ENCODE peak calls at places on chromosomes 16 and 17, in five cellular contexts. Z is adrenal gland, F is PC-9, J is AG04450, S is ovary. G is an unnamed sample.

GRCh38 chr16:21590791-21591190 is 8.6 kb upstream of the METTL9 start:
- DNase-seq in Z (no peak), F (no peak), J (no peak), S (no peak), G (no peak)

GRCh38 chr17:49571764-49572163 is 3.9 kb upstream of the NXPH3 start:
- DNase-seq in Z (no peak), F (no peak), J (no peak), S (no peak), G (no peak)

GRCh38 chr17:73773702-73774101 is 129.5 kb upstream of the SDK2 start:
- DNase-seq in Z (no peak), F (no peak), J (no peak), S (no peak), G (no peak)

GRCh38 chr16:28924762-28925385 is at the start of gene RABEP2:
- DNase-seq in Z (peak; percentile 95), F (peak; percentile 100), J (peak; percentile 62), S (peak; percentile 96), G (peak; percentile 99)

GRCh38 chr17:49180303-49180702 is 30.1 kb downstream of the GNGT2 start:
- DNase-seq in Z (peak; percentile 82), F (peak; percentile 62), J (no peak), S (peak; percentile 37), G (peak; percentile 74)

GRCh38 chr17:39486242-39486641 is 25.0 kb downstream of the CDK12 start:
- DNase-seq in Z (no peak), F (peak; percentile 9), J (no peak), S (no peak), G (no peak)

GRCh38 chr17:63039342-63039741 is 73.3 kb downstream of the TANC2 start:
- DNase-seq in Z (no peak), F (no peak), J (no peak), S (no peak), G (no peak)

GRCh38 chr17:63996430-63997182 is 1.5 kb upstream of the PRR29 start:
- DNase-seq in Z (no peak), F (no peak), J (no peak), S (no peak), G (no peak)

GRCh38 chr17:19342611-19343255 is 19.8 kb downstream of the B9D1 start:
- DNase-seq in Z (no peak), F (no peak), J (no peak), S (no peak), G (no peak)

GRCh38 chr17:81926451-81927144 is 937 bp downstream of the MAFG start:
- DNase-seq in Z (peak; percentile 87), F (peak; percentile 91), J (peak; percentile 50), S (peak; percentile 71), G (peak; percentile 90)

GRCh38 chr16:55322327-55322726 is 1.7 kb upstream of the IRX6 start:
- DNase-seq in Z (no peak), F (no peak), J (no peak), S (no peak), G (no peak)

GRCh38 chr17:72365857-72366415 is 245.1 kb downstream of the SOX9 start:
- DNase-seq in Z (no peak), F (no peak), J (no peak), S (no peak), G (no peak)

GRCh38 chr16:76650579-76650978 is 373.4 kb downstream of the CNTNAP4 start:
- DNase-seq in Z (no peak), F (no peak), J (no peak), S (no peak), G (no peak)

GRCh38 chr17:9386401-9386800 is 189.2 kb downstream of the STX8 start:
- DNase-seq in Z (no peak), F (no peak), J (no peak), S (no peak), G (no peak)

GRCh38 chr17:65177901-65178300 is 40.7 kb downstream of the RGS9 start:
- DNase-seq in Z (no peak), F (no peak), J (no peak), S (no peak), G (no peak)

GRCh38 chr16:87461466-87461975 is 31.3 kb downstream of the ZCCHC14 start:
- DNase-seq in Z (peak; percentile 89), F (peak; percentile 93), J (no peak), S (peak; percentile 41), G (peak; percentile 93)

GRCh38 chr17:55303701-55304145 is 39.0 kb downstream of the HLF start:
- DNase-seq in Z (peak; percentile 48), F (no peak), J (no peak), S (no peak), G (no peak)

GRCh38 chr17:58084317-58084981 is 1.2 kb downstream of the DYNLL2 start:
- DNase-seq in Z (peak; percentile 66), F (peak; percentile 53), J (no peak), S (peak; percentile 47), G (peak; percentile 47)

GRCh38 chr17:13031718-13032350 is 14.0 kb upstream of the ELAC2 start:
- DNase-seq in Z (peak; percentile 63), F (peak; percentile 34), J (peak; percentile 13), S (peak; percentile 25), G (peak; percentile 36)

GRCh38 chr17:82883461-82884031 is 43.7 kb upstream of the ZNF750 start:
- DNase-seq in Z (no peak), F (no peak), J (no peak), S (no peak), G (no peak)

GRCh38 chr17:18225562-18226283 is at the start of gene LLGL1:
- DNase-seq in Z (peak; percentile 28), F (no peak), J (no peak), S (no peak), G (no peak)

GRCh38 chr16:54934536-54935410 is 4.1 kb downstream of the IRX5 start:
- DNase-seq in Z (no peak), F (no peak), J (no peak), S (no peak), G (no peak)

GRCh38 chr17:82902972-82903874 is 63.4 kb upstream of the ZNF750 start:
- DNase-seq in Z (no peak), F (no peak), J (no peak), S (no peak), G (no peak)

GRCh38 chr16:10868089-10868488 is 8.9 kb upstream of the CIITA start:
- DNase-seq in Z (no peak), F (no peak), J (no peak), S (no peak), G (no peak)
- H3K27ac ChIP-seq in Z (no peak overlapping the region), F (no peak overlapping the region), J (no peak overlapping the region), S (no peak overlapping the region), G (no peak overlapping the region)

GRCh38 chr16:31715915-31716314 is 157.7 kb upstream of the ZNF267 start:
- DNase-seq in Z (no peak), F (no peak), J (no peak), S (no peak), G (no peak)
- H3K9me3 ChIP-seq in Z (no peaks in the 10 kb centered on the region), F (no peaks in the 10 kb centered on the region), J (peaks cover 2% of the 10 kb centered on the region), S (no peaks in the 10 kb centered on the region), G (no peaks in the 10 kb centered on the region)

DNA sequence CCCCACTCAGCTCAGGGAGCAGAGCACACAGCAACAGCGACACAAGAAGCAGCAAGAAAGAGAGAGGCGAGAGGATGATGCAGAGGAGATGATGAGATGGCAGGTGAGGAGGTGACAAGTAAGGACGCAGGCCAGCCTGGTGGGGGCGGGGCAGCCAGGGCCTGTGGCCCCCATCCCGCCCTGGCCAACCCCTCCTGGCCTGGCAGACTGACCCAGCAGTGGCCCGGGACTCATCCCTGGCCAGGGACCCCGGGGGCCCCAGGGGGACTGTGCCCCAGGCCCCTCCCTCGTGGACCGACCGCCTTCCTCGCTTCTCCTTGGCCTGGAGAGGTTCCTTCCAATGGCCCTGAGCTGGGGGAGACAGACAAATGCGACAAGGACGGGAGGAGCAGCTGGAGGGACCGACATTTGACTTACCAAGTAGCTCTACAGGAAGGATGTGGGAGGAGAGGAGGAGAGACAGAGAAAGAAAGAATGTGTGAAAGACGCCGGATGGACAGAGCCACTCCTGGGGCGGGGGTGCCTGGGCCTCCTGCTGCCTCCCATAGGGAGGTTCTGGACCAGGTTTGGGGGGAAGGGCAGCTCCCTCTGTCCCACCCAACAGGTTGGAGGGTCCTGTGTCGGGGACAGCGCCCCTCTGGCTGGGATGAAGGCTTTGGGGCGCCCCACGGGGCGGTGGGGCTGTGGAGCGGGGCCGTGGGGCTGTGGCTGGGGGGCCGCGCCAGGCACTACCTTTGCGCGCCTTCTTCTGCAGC is 6.8 kb downstream of the MTSS2 start:
- DNase-seq in Z (no peak), F (no peak), J (no peak), S (peak; percentile 34), G (no peak)
- H3K27ac ChIP-seq in Z (no peak overlapping the region), F (no peak overlapping the region), J (no peak overlapping the region), S (no peak overlapping the region), G (peak overlapping the region; percentile 91)

DNA sequence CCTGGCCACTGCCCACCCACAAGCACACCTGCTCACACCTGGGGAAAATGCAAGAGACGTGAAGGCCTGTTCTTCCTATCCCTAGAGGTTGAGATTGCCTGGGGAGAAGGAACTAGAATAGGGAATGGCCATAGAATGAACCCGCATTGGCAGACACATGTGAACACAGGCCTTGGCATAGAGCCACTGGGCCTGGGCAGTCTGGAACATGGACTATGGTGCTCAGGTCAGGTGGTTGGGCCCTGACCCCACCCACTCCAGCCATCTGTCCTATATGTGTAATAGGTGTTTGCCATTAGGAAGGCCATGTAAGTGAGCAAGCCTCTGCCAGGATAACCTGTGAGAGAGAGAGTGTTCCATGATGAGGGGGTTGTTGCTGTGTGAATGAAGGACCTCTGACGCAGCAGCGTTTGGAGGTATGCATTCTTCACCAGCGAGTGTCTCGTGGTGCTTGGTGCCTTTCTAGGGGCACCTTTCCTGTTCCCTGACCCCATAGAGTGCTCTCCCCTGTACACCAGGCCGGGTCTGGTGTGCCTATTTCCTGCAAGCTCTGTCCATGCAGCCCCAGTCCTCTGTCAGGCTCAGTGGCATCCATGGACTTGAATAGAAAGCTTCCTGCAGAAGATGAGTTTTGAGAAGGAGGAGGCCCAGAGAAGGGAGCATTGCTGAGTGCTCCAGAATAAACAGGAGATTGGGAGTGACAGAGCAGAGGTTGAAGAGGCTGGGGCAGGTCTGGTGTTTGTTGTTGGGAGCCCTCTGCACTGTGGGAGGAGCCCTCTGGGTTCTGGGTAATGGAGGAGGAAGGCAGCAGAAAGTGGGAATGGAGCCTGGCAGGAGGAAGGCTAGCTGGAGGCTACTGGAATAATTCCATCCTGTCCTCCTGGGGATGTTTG is 15.6 kb downstream of the CTRL start:
- DNase-seq in Z (no peak), F (no peak), J (no peak), S (no peak), G (peak; percentile 52)
- H3K9me3 ChIP-seq in Z (no peaks in the 10 kb centered on the region), F (no peaks in the 10 kb centered on the region), J (no peaks in the 10 kb centered on the region), S (no peaks in the 10 kb centered on the region), G (no peaks in the 10 kb centered on the region)

GRCh38 chr16:82639263-82639662 is 12.5 kb downstream of the CDH13 start:
- DNase-seq in Z (no peak), F (no peak), J (no peak), S (no peak), G (no peak)
- H3K27ac ChIP-seq in Z (no peak overlapping the region), F (no peak overlapping the region), J (peak overlapping the region; percentile 39), S (no peak overlapping the region), G (no peak overlapping the region)

DNA sequence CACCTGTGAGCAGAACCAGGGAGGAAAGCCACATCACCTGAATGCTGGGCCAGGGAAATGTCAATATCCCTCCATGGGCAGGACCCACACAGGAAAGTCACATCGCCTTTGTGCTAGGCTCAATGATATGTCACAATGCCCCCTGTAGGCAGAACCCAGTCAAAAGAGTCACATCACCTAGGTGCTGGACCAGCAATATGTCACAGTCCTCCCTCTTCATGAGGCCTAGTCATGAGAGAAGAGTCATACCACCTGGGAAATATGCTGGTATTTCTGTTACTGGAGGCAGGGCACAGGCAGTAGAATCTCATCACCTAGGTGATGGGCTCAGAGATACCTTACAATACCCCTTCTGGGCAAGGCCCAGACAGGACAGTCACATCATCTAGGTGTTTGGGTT is 1843.4 kb downstream of the TP53TG3F start:
- DNase-seq in Z (no peak), F (no peak), J (no peak), S (no peak), G (no peak)
- H3K9me3 ChIP-seq in Z (no peaks in the 10 kb centered on the region), F (no peaks in the 10 kb centered on the region), J (peaks cover 6% of the 10 kb centered on the region), S (no peaks in the 10 kb centered on the region), G (no peaks in the 10 kb centered on the region)

G was measured in transverse colon.